ENCODE peak calls at places on chromosome 12, in six cellular contexts. One of them, this sample, is unnamed.

GRCh38 chr12:8661751-8662150 is 875 bp downstream of the MFAP5 start:
- DNase-seq in WERI-Rb-1: no peak
- DNase-seq in endodermal cell: no peak
- DNase-seq in esophagus squamous epithelium: no peak
- DNase-seq in stomach: no peak
- DNase-seq in AG09309: no peak
- DNase-seq in this sample: no peak

GRCh38 chr12:121217761-121218160 is 7.8 kb downstream of the P2RX4 start:
- DNase-seq in endodermal cell: no peak
- DNase-seq in esophagus squamous epithelium: no peak
- DNase-seq in WERI-Rb-1: no peak
- DNase-seq in AG09309: no peak
- DNase-seq in stomach: peak
- DNase-seq in this sample: no peak

GRCh38 chr12:92394895-92395294 is 249.2 kb upstream of the BTG1 start:
- DNase-seq in esophagus squamous epithelium: no peak
- DNase-seq in endodermal cell: no peak
- DNase-seq in stomach: no peak
- DNase-seq in AG09309: no peak
- DNase-seq in WERI-Rb-1: no peak
- DNase-seq in this sample: no peak

GRCh38 chr12:18141583-18141982 is 51.6 kb upstream of the RERGL start:
- DNase-seq in endodermal cell: no peak
- DNase-seq in WERI-Rb-1: no peak
- DNase-seq in AG09309: no peak
- DNase-seq in stomach: no peak
- DNase-seq in esophagus squamous epithelium: no peak
- DNase-seq in this sample: no peak

GRCh38 chr12:46921048-46921753 is 95.4 kb upstream of the SLC38A4 start:
- DNase-seq in esophagus squamous epithelium: no peak
- DNase-seq in endodermal cell: no peak
- DNase-seq in WERI-Rb-1: no peak
- DNase-seq in stomach: no peak
- DNase-seq in AG09309: no peak
- DNase-seq in this sample: no peak

GRCh38 chr12:95859947-95860850 is 1.4 kb downstream of the SNRPF start:
- DNase-seq in endodermal cell: no peak
- DNase-seq in WERI-Rb-1: no peak
- DNase-seq in AG09309: no peak
- DNase-seq in stomach: no peak
- DNase-seq in esophagus squamous epithelium: no peak
- DNase-seq in this sample: no peak

GRCh38 chr12:34335819-34336262 is 313.5 kb downstream of the ALG10 start:
- DNase-seq in stomach: no peak
- DNase-seq in WERI-Rb-1: no peak
- DNase-seq in endodermal cell: no peak
- DNase-seq in esophagus squamous epithelium: no peak
- DNase-seq in AG09309: no peak
- DNase-seq in this sample: no peak

GRCh38 chr12:130658106-130658505 is 58.0 kb downstream of the RIMBP2 start:
- DNase-seq in AG09309: no peak
- DNase-seq in endodermal cell: no peak
- DNase-seq in esophagus squamous epithelium: no peak
- DNase-seq in WERI-Rb-1: no peak
- DNase-seq in stomach: no peak
- DNase-seq in this sample: no peak

GRCh38 chr12:28257411-28257810 is 67.2 kb downstream of the CCDC91 start:
- DNase-seq in endodermal cell: no peak
- DNase-seq in WERI-Rb-1: no peak
- DNase-seq in esophagus squamous epithelium: no peak
- DNase-seq in stomach: no peak
- DNase-seq in AG09309: no peak
- DNase-seq in this sample: no peak

GRCh38 chr12:120984351-120984898 is 6.1 kb downstream of the HNF1A start:
- DNase-seq in WERI-Rb-1: no peak
- DNase-seq in esophagus squamous epithelium: no peak
- DNase-seq in AG09309: no peak
- DNase-seq in stomach: peak
- DNase-seq in endodermal cell: no peak
- DNase-seq in this sample: no peak

GRCh38 chr12:116273813-116274551 is 3.5 kb downstream of the MED13L start:
- DNase-seq in AG09309: no peak
- DNase-seq in esophagus squamous epithelium: no peak
- DNase-seq in endodermal cell: no peak
- DNase-seq in stomach: no peak
- DNase-seq in WERI-Rb-1: no peak
- DNase-seq in this sample: no peak

GRCh38 chr12:68089101-68089500 is 70.4 kb downstream of the IFNG start:
- DNase-seq in stomach: no peak
- DNase-seq in esophagus squamous epithelium: no peak
- DNase-seq in endodermal cell: no peak
- DNase-seq in AG09309: no peak
- DNase-seq in WERI-Rb-1: no peak
- DNase-seq in this sample: no peak

GRCh38 chr12:105279460-105280056 is 43.6 kb upstream of the APPL2 start:
- DNase-seq in esophagus squamous epithelium: no peak
- DNase-seq in endodermal cell: peak
- DNase-seq in WERI-Rb-1: peak
- DNase-seq in AG09309: no peak
- DNase-seq in stomach: peak
- DNase-seq in this sample: peak

GRCh38 chr12:64746663-64747062 is 12.5 kb downstream of the GNS start:
- DNase-seq in WERI-Rb-1: no peak
- DNase-seq in AG09309: no peak
- DNase-seq in stomach: no peak
- DNase-seq in esophagus squamous epithelium: no peak
- DNase-seq in endodermal cell: no peak
- DNase-seq in this sample: no peak

GRCh38 chr12:127383281-127383680 is 883.7 kb upstream of the TMEM132C start:
- DNase-seq in esophagus squamous epithelium: no peak
- DNase-seq in AG09309: no peak
- DNase-seq in endodermal cell: no peak
- DNase-seq in WERI-Rb-1: no peak
- DNase-seq in stomach: no peak
- DNase-seq in this sample: no peak

GRCh38 chr12:42372154-42372791 is 46.3 kb downstream of the PPHLN1 start:
- DNase-seq in WERI-Rb-1: peak
- DNase-seq in esophagus squamous epithelium: no peak
- DNase-seq in stomach: no peak
- DNase-seq in endodermal cell: peak
- DNase-seq in AG09309: peak
- DNase-seq in this sample: peak

GRCh38 chr12:125092872-125093680 is 27.8 kb downstream of the AACS start:
- DNase-seq in endodermal cell: peak
- DNase-seq in AG09309: peak
- DNase-seq in stomach: peak
- DNase-seq in WERI-Rb-1: no peak
- DNase-seq in esophagus squamous epithelium: no peak
- DNase-seq in this sample: no peak

GRCh38 chr12:8644345-8645248 is 18.0 kb downstream of the MFAP5 start:
- DNase-seq in WERI-Rb-1: no peak
- DNase-seq in stomach: no peak
- DNase-seq in esophagus squamous epithelium: no peak
- DNase-seq in AG09309: no peak
- DNase-seq in endodermal cell: peak
- DNase-seq in this sample: peak

GRCh38 chr12:99680276-99680675 is 32.7 kb downstream of the GARIN6 start:
- DNase-seq in WERI-Rb-1: no peak
- DNase-seq in endodermal cell: no peak
- DNase-seq in AG09309: no peak
- DNase-seq in stomach: no peak
- DNase-seq in esophagus squamous epithelium: no peak
- DNase-seq in this sample: no peak

GRCh38 chr12:105738036-105738435 is 400.7 kb downstream of the NUAK1 start:
- DNase-seq in stomach: no peak
- DNase-seq in WERI-Rb-1: no peak
- DNase-seq in esophagus squamous epithelium: no peak
- DNase-seq in endodermal cell: no peak
- DNase-seq in AG09309: no peak
- DNase-seq in this sample: no peak

GRCh38 chr12:25401547-25402345 is 151.0 kb upstream of the KRAS start:
- DNase-seq in AG09309: no peak
- DNase-seq in stomach: no peak
- DNase-seq in endodermal cell: no peak
- DNase-seq in WERI-Rb-1: no peak
- DNase-seq in esophagus squamous epithelium: no peak
- DNase-seq in this sample: no peak

GRCh38 chr12:105665366-105665765 is 334.9 kb downstream of the C12orf75 start:
- DNase-seq in endodermal cell: no peak
- DNase-seq in stomach: no peak
- DNase-seq in WERI-Rb-1: no peak
- DNase-seq in AG09309: no peak
- DNase-seq in esophagus squamous epithelium: no peak
- DNase-seq in this sample: no peak

GRCh38 chr12:7756993-7757392 is 8.0 kb upstream of the NANOGNB start:
- DNase-seq in endodermal cell: no peak
- DNase-seq in WERI-Rb-1: no peak
- DNase-seq in stomach: no peak
- DNase-seq in esophagus squamous epithelium: no peak
- DNase-seq in AG09309: no peak
- DNase-seq in this sample: no peak

DNA sequence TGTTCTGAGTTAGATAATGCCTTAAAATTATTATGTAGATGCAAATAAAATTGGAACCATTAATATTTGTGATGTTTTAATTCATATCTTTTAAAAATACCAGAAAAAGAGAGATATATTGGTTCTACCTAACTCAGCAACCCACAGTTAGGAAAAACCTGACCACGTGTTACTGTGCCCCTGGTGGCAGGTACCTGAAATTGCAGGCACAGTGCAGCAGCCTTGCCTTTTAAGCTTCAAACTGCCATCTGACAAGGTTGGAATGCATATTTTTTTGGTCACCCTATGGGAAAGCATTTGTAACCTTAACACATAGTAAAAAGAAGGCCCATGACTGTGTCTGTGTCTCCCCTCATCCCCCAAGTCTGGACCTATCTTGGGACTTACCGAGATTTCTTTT is 109.4 kb upstream of the NOS1 start:
- DNase-seq in esophagus squamous epithelium: no peak
- DNase-seq in stomach: no peak
- DNase-seq in AG09309: no peak
- DNase-seq in WERI-Rb-1: no peak
- DNase-seq in endodermal cell: peak
- DNase-seq in this sample: no peak
- TF ChIP-seq CTCF in esophagus squamous epithelium: no peak
- TF ChIP-seq CTCF in stomach: no peak
- TF ChIP-seq CTCF in AG09309: peak
- TF ChIP-seq CTCF in WERI-Rb-1: peak
- TF ChIP-seq CTCF in endodermal cell: peak
- TF ChIP-seq CTCF in this sample: peak

GRCh38 chr12:81963651-81964050 is 204.5 kb upstream of the PPFIA2 start:
- DNase-seq in endodermal cell: no peak
- DNase-seq in stomach: no peak
- DNase-seq in esophagus squamous epithelium: no peak
- DNase-seq in AG09309: no peak
- DNase-seq in WERI-Rb-1: no peak
- DNase-seq in this sample: no peak
- TF ChIP-seq CTCF in endodermal cell: no peak
- TF ChIP-seq CTCF in stomach: no peak
- TF ChIP-seq CTCF in esophagus squamous epithelium: no peak
- TF ChIP-seq CTCF in AG09309: no peak
- TF ChIP-seq CTCF in WERI-Rb-1: no peak
- TF ChIP-seq CTCF in this sample: no peak

DNA sequence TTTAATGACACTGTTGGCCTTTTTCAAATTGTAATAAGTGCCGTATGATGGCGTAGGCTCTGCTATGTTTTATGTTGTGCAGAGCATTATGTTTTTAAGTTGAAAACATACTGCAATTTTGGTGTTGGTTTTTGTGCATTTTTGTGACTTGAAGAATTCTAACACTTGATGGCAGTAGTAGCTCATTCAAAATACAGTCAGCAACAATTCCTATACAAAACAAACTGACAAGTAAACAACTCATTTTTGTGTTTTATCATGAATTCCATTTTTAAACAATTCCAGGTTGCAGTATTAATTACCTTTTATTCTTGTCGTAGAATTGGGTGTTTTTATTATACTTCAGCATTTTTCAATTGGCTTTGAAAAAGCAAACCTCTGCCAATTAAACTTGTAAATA is 4.0 kb upstream of the CCER1 start:
- DNase-seq in stomach: no peak
- DNase-seq in AG09309: no peak
- DNase-seq in WERI-Rb-1: no peak
- DNase-seq in esophagus squamous epithelium: no peak
- DNase-seq in endodermal cell: no peak
- DNase-seq in this sample: no peak
- TF ChIP-seq CTCF in stomach: no peak
- TF ChIP-seq CTCF in AG09309: peak
- TF ChIP-seq CTCF in WERI-Rb-1: no peak
- TF ChIP-seq CTCF in esophagus squamous epithelium: no peak
- TF ChIP-seq CTCF in endodermal cell: no peak
- TF ChIP-seq CTCF in this sample: no peak

GRCh38 chr12:113473400-113473799 is 1.7 kb upstream of the LHX5 start:
- DNase-seq in stomach: no peak
- DNase-seq in WERI-Rb-1: no peak
- DNase-seq in AG09309: no peak
- DNase-seq in endodermal cell: no peak
- DNase-seq in esophagus squamous epithelium: no peak
- DNase-seq in this sample: no peak

GRCh38 chr12:113473942-113474341 is 2.3 kb upstream of the LHX5 start:
- DNase-seq in WERI-Rb-1: no peak
- DNase-seq in esophagus squamous epithelium: no peak
- DNase-seq in AG09309: no peak
- DNase-seq in stomach: no peak
- DNase-seq in endodermal cell: peak
- DNase-seq in this sample: no peak

GRCh38 chr12:113475451-113476085 is 3.9 kb upstream of the LHX5 start:
- DNase-seq in AG09309: no peak
- DNase-seq in esophagus squamous epithelium: no peak
- DNase-seq in endodermal cell: peak
- DNase-seq in stomach: no peak
- DNase-seq in WERI-Rb-1: no peak
- DNase-seq in this sample: no peak

GRCh38 chr12:113476093-113476986 is 4.7 kb upstream of the LHX5 start:
- DNase-seq in WERI-Rb-1: no peak
- DNase-seq in AG09309: no peak
- DNase-seq in esophagus squamous epithelium: no peak
- DNase-seq in stomach: no peak
- DNase-seq in endodermal cell: peak
- DNase-seq in this sample: no peak

DNA sequence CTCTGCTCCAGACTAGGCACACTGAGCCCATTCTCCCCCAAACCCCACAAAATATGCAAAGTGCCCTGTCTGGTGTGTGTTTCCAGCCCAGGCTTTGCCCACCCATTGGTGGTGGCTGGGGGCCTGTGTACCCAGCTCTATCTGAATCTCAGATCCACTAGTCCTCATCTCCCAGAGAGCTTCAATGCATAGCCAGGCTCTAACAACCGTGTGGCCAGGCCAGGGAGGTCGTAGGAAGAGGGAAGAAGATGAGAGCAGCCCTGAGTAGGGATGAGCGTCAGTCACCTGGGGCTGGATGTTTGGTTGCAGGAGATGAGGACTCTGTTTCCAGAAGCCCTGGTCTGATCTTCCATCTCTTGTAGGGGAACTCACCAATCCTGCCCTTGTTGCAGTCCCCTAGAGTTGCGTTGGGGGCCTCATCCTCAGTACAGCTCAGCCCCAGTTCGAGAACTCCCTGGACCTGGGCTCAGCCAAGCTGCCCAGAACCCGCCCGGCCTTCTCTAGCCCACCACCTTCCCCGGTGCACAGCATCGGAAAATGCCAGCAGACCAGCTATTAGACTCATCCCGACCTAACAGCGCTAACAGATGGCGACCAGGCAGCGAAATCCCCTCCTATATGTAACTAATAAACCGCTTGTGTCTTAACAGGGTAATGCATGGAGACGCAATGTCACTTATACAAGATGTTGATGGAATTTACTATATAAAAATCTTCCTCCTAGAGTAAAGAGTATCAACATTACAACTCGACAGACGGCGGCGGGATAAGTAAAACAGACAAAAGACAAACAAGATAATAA is 3.2 kb upstream of the LHX5 start:
- DNase-seq in stomach: no peak
- DNase-seq in AG09309: no peak
- DNase-seq in endodermal cell: peak
- DNase-seq in esophagus squamous epithelium: no peak
- DNase-seq in WERI-Rb-1: no peak
- DNase-seq in this sample: no peak
- TF ChIP-seq CTCF in stomach: no peak
- TF ChIP-seq CTCF in AG09309: no peak
- TF ChIP-seq CTCF in endodermal cell: no peak
- TF ChIP-seq CTCF in esophagus squamous epithelium: no peak
- TF ChIP-seq CTCF in WERI-Rb-1: no peak
- TF ChIP-seq CTCF in this sample: no peak

This sample was measured in activated CD8-positive, alpha-beta T cell treated with anti-CD3 and anti-CD28 coated beads for 36 hours.